ENCODE peak calls at places on chromosomes 2 and 18, in four cellular contexts. One of them, this sample, is unnamed.

GRCh38 chr2:29293830-29294438 is 178.7 kb downstream of the CLIP4 start:
- DNase-seq in cardiac septum: no peak
- DNase-seq in effector memory CD4-positive, alpha-beta T cell: no peak
- DNase-seq in A549: peak
- DNase-seq in this sample: peak

GRCh38 chr2:42931147-42931817 is 138.9 kb upstream of the HAAO start:
- DNase-seq in cardiac septum: no peak
- DNase-seq in effector memory CD4-positive, alpha-beta T cell: no peak
- DNase-seq in A549: no peak
- DNase-seq in this sample: no peak

GRCh38 chr2:25161055-25161781 is 7.2 kb downstream of the POMC start:
- DNase-seq in cardiac septum: peak
- DNase-seq in effector memory CD4-positive, alpha-beta T cell: peak
- DNase-seq in A549: no peak
- DNase-seq in this sample: peak

GRCh38 chr2:126700073-126700581 is 44.2 kb downstream of the GYPC start:
- DNase-seq in cardiac septum: no peak
- DNase-seq in effector memory CD4-positive, alpha-beta T cell: no peak
- DNase-seq in A549: no peak
- DNase-seq in this sample: no peak

GRCh38 chr2:134399096-134399495 is 145.2 kb downstream of the MGAT5 start:
- DNase-seq in cardiac septum: no peak
- DNase-seq in effector memory CD4-positive, alpha-beta T cell: no peak
- DNase-seq in A549: no peak
- DNase-seq in this sample: no peak

GRCh38 chr2:196075196-196075595 is 6.6 kb upstream of the DNAH7 start:
- DNase-seq in cardiac septum: no peak
- DNase-seq in effector memory CD4-positive, alpha-beta T cell: no peak
- DNase-seq in A549: no peak
- DNase-seq in this sample: no peak

GRCh38 chr2:215190588-215190987 is 52.2 kb upstream of the ABCA12 start:
- DNase-seq in cardiac septum: no peak
- DNase-seq in effector memory CD4-positive, alpha-beta T cell: no peak
- DNase-seq in A549: no peak
- DNase-seq in this sample: no peak

GRCh38 chr18:70491734-70492348 is 203.0 kb downstream of the SOCS6 start:
- DNase-seq in cardiac septum: no peak
- DNase-seq in effector memory CD4-positive, alpha-beta T cell: no peak
- DNase-seq in A549: peak
- DNase-seq in this sample: peak

GRCh38 chr2:74181739-74182138 is 3.1 kb upstream of the MOB1A start:
- DNase-seq in cardiac septum: peak
- DNase-seq in effector memory CD4-positive, alpha-beta T cell: no peak
- DNase-seq in A549: no peak
- DNase-seq in this sample: no peak

GRCh38 chr2:75606851-75607798 is 39.5 kb upstream of the MRPL19 start:
- DNase-seq in cardiac septum: no peak
- DNase-seq in effector memory CD4-positive, alpha-beta T cell: no peak
- DNase-seq in A549: no peak
- DNase-seq in this sample: no peak

GRCh38 chr2:139574371-139574770 is 794.2 kb upstream of the NXPH2 start:
- DNase-seq in cardiac septum: no peak
- DNase-seq in effector memory CD4-positive, alpha-beta T cell: no peak
- DNase-seq in A549: no peak
- DNase-seq in this sample: no peak

GRCh38 chr2:35428548-35428947 is 927.0 kb upstream of the CRIM1 start:
- DNase-seq in cardiac septum: no peak
- DNase-seq in effector memory CD4-positive, alpha-beta T cell: no peak
- DNase-seq in A549: no peak
- DNase-seq in this sample: no peak

GRCh38 chr2:1132328-1132964 is 181.8 kb downstream of the SNTG2 start:
- DNase-seq in cardiac septum: no peak
- DNase-seq in effector memory CD4-positive, alpha-beta T cell: no peak
- DNase-seq in A549: no peak
- DNase-seq in this sample: no peak

GRCh38 chr2:85394256-85394655 is 15.9 kb downstream of the CAPG start:
- DNase-seq in cardiac septum: no peak
- DNase-seq in effector memory CD4-positive, alpha-beta T cell: no peak
- DNase-seq in A549: no peak
- DNase-seq in this sample: peak

GRCh38 chr2:234203135-234203984 is 152.9 kb downstream of the SPP2 start:
- DNase-seq in cardiac septum: no peak
- DNase-seq in effector memory CD4-positive, alpha-beta T cell: no peak
- DNase-seq in A549: peak
- DNase-seq in this sample: no peak

GRCh38 chr18:22346342-22346967 is 71.3 kb downstream of the CTAGE1 start:
- DNase-seq in cardiac septum: no peak
- DNase-seq in effector memory CD4-positive, alpha-beta T cell: no peak
- DNase-seq in A549: no peak
- DNase-seq in this sample: no peak

GRCh38 chr2:6828299-6828584 is 37.5 kb downstream of the CMPK2 start:
- DNase-seq in cardiac septum: no peak
- DNase-seq in effector memory CD4-positive, alpha-beta T cell: no peak
- DNase-seq in A549: no peak
- DNase-seq in this sample: no peak

This sample was measured in sciatic nerve.